ENCODE peak calls at places on chromosomes 13 and 19, in four cellular contexts. One of them, this sample, is unnamed.

GRCh38 chr13:113769881-113770280 is 10.9 kb downstream of the TMEM255B start:
- DNase-seq in H1: no peak
- DNase-seq in mesenchymal stem cell: no peak
- DNase-seq in IMR-90: no peak
- DNase-seq in this sample: no peak

GRCh38 chr19:45071969-45072790 is 4.1 kb downstream of the ZNF296 start:
- DNase-seq in H1: peak; percentile 60
- DNase-seq in mesenchymal stem cell: no peak
- DNase-seq in IMR-90: no peak
- DNase-seq in this sample: peak; percentile 69

GRCh38 chr19:7927605-7928333 is 1.8 kb upstream of the CTXN1 start:
- DNase-seq in IMR-90: no peak
- DNase-seq in H1: no peak
- DNase-seq in mesenchymal stem cell: no peak
- DNase-seq in this sample: no peak

GRCh38 chr19:18763674-18764590 is 27.2 kb downstream of the COMP start:
- DNase-seq in mesenchymal stem cell: no peak
- DNase-seq in H1: no peak
- DNase-seq in IMR-90: peak; percentile 27
- DNase-seq in this sample: no peak

GRCh38 chr13:94254737-94255136 is 224.7 kb downstream of the DCT start:
- DNase-seq in IMR-90: peak; percentile 48
- DNase-seq in H1: no peak
- DNase-seq in mesenchymal stem cell: no peak
- DNase-seq in this sample: no peak

GRCh38 chr13:94217370-94217769 is 262.1 kb downstream of the DCT start:
- DNase-seq in mesenchymal stem cell: peak; percentile 57
- DNase-seq in H1: no peak
- DNase-seq in IMR-90: peak; percentile 52
- DNase-seq in this sample: no peak

GRCh38 chr19:13056052-13056660 is 46.5 kb downstream of the LYL1 start:
- DNase-seq in H1: peak; percentile 70
- DNase-seq in mesenchymal stem cell: peak; percentile 29
- DNase-seq in IMR-90: peak; percentile 71
- DNase-seq in this sample: peak; percentile 73

GRCh38 chr13:82772802-82773201 is 1109.5 kb downstream of the SLITRK1 start:
- DNase-seq in mesenchymal stem cell: no peak
- DNase-seq in H1: no peak
- DNase-seq in IMR-90: peak; percentile 47
- DNase-seq in this sample: no peak

GRCh38 chr13:50979187-50979586 is 69.6 kb downstream of the RNASEH2B start:
- DNase-seq in H1: no peak
- DNase-seq in mesenchymal stem cell: no peak
- DNase-seq in IMR-90: no peak
- DNase-seq in this sample: no peak

DNA sequence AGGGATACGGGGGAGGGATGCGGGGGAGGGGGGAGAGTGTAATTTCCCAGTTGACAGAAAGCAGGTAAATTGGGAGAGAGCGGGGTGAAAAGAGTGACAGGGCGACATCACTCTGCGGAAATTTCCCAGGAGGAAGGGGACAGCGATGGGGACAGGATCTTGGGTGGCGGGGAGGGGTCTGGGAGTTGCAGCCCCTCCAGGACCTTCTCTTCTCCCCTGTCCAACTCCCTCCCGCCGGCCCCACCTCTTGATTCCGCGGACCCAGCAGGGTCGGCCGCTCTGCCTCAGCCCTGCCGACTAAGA is 107.9 kb upstream of the DOCK9 start:
- DNase-seq in mesenchymal stem cell: no peak
- DNase-seq in IMR-90: no peak
- DNase-seq in H1: peak; percentile 66
- DNase-seq in this sample: no peak
- H3K27ac ChIP-seq in mesenchymal stem cell: no peak overlapping the region
- H3K27ac ChIP-seq in IMR-90: no peak overlapping the region
- H3K27ac ChIP-seq in H1: no peak overlapping the region
- H3K27ac ChIP-seq in this sample: no peak overlapping the region

GRCh38 chr19:23033721-23034120 is 30.7 kb upstream of the ZNF728 start:
- DNase-seq in H1: peak; percentile 37
- DNase-seq in IMR-90: no peak
- DNase-seq in mesenchymal stem cell: no peak
- DNase-seq in this sample: no peak
- H3K9me3 ChIP-seq in H1: peaks cover 21% of the 10 kb centered on the region
- H3K9me3 ChIP-seq in IMR-90: peaks cover 13% of the 10 kb centered on the region
- H3K9me3 ChIP-seq in mesenchymal stem cell: peaks cover 44% of the 10 kb centered on the region
- H3K9me3 ChIP-seq in this sample: peaks cover 24% of the 10 kb centered on the region

DNA sequence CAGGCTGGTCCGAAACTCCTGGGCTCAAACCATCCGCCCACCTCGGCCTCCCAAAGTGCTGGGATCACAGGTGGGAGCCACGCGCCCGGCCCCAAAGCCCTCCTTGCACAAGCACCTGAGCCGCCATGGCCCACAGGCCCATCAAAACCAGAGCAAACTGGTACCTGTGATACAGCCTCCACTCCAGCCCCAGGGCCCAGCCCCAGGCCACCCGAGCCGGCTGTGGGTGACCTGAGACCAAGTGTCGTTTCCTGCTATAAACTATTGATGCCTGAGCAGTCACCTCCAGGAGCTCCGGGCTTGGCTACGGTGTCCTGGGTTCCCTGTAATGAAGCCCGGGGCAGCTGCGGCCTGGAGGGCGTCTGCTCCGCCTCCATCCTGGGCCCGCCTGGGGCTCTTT is 9.7 kb upstream of the PTBP1 start:
- DNase-seq in mesenchymal stem cell: no peak
- DNase-seq in H1: no peak
- DNase-seq in IMR-90: no peak
- DNase-seq in this sample: no peak
- H2BK15ac ChIP-seq in mesenchymal stem cell: no peak overlapping the region
- H2BK15ac ChIP-seq in H1: no peak overlapping the region
- H2BK15ac ChIP-seq in IMR-90: no peak overlapping the region
- H2BK15ac ChIP-seq in this sample: no peak overlapping the region

GRCh38 chr19:10643968-10644290 is 10.2 kb upstream of the ILF3 start:
- DNase-seq in IMR-90: no peak
- DNase-seq in mesenchymal stem cell: no peak
- DNase-seq in H1: no peak
- DNase-seq in this sample: no peak

GRCh38 chr19:10646781-10647180 is 7.4 kb upstream of the ILF3 start:
- DNase-seq in H1: no peak
- DNase-seq in mesenchymal stem cell: no peak
- DNase-seq in IMR-90: no peak
- DNase-seq in this sample: no peak

GRCh38 chr19:10642473-10642872 is 11.7 kb upstream of the ILF3 start:
- DNase-seq in IMR-90: no peak
- DNase-seq in mesenchymal stem cell: no peak
- DNase-seq in H1: no peak
- DNase-seq in this sample: no peak

GRCh38 chr19:10643166-10643967 is 10.8 kb upstream of the ILF3 start:
- DNase-seq in IMR-90: no peak
- DNase-seq in H1: no peak
- DNase-seq in mesenchymal stem cell: no peak
- DNase-seq in this sample: peak; percentile 34

GRCh38 chr19:10644351-10645007 is 9.7 kb upstream of the ILF3 start:
- DNase-seq in H1: peak; percentile 95
- DNase-seq in IMR-90: peak; percentile 69
- DNase-seq in mesenchymal stem cell: peak; percentile 79
- DNase-seq in this sample: peak; percentile 91
- H3K27ac ChIP-seq in H1: peak overlapping the region; percentile 26
- H3K27ac ChIP-seq in IMR-90: no peak overlapping the region
- H3K27ac ChIP-seq in mesenchymal stem cell: no peak overlapping the region
- H3K27ac ChIP-seq in this sample: no peak overlapping the region

DNA sequence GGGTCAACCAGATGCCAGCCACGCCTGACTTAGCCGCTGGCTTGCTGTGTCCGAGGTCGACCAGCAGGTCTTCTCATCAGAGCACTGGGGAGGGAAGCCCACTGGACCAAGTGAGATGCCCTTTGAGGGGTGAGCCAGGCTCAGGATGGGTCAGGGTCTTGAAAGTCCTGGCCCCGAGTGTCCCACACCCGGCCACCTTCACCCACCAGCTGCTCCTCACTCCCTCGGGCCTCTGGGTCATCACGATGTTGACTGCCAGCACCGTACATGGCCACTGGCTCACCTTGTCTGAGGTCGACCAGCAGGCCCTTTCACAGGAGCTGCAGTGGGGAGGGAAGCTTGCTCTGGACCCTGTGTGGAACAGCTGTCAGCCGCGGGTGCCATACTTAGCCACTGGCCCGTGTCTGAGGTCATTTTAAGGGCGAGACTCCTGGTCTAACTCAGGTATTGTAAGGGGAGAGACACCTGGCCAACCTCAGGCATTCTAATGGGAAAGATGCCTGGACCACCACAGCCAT is 1361.3 kb downstream of the UQCRFS1 start:
- DNase-seq in IMR-90: no peak
- DNase-seq in H1: no peak
- DNase-seq in mesenchymal stem cell: no peak
- DNase-seq in this sample: no peak
- H3K9me3 ChIP-seq in IMR-90: peaks cover 22% of the 10 kb centered on the region
- H3K9me3 ChIP-seq in H1: peaks cover 74% of the 10 kb centered on the region
- H3K9me3 ChIP-seq in mesenchymal stem cell: peaks cover 23% of the 10 kb centered on the region
- H3K9me3 ChIP-seq in this sample: peaks cover 70% of the 10 kb centered on the region

DNA sequence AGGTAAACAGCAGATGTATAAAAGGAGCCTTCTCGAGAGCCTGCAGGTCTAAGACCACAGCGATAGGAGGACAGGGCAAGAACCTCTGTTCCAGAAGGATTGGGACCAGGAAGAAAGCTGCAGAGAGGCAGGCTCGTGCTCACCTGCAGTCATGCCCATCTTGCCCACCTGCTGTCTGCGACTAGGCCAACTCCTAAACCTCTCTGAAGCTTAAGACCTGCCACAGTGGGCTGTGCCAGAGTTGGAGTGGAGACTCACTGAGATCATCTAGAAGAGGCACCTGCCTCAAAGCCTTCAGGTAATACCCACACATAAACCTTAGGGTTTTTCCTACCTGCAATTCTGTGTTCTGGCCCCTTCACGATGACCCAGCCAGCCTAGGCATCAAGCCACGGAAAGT is 68.7 kb downstream of the IRS2 start:
- DNase-seq in mesenchymal stem cell: no peak
- DNase-seq in IMR-90: no peak
- DNase-seq in H1: no peak
- DNase-seq in this sample: no peak
- H2BK15ac ChIP-seq in mesenchymal stem cell: no peak overlapping the region
- H2BK15ac ChIP-seq in IMR-90: no peak overlapping the region
- H2BK15ac ChIP-seq in H1: no peak overlapping the region
- H2BK15ac ChIP-seq in this sample: no peak overlapping the region

GRCh38 chr19:56142087-56142787 is 1.1 kb downstream of the ZNF444 start:
- DNase-seq in H1: no peak
- DNase-seq in IMR-90: no peak
- DNase-seq in mesenchymal stem cell: no peak
- DNase-seq in this sample: no peak
- H3K27ac ChIP-seq in H1: peak overlapping the region; percentile 52
- H3K27ac ChIP-seq in IMR-90: no peak overlapping the region
- H3K27ac ChIP-seq in mesenchymal stem cell: no peak overlapping the region
- H3K27ac ChIP-seq in this sample: no peak overlapping the region

GRCh38 chr13:76043882-76044281 is 407.8 kb downstream of the LMO7 start:
- DNase-seq in mesenchymal stem cell: no peak
- DNase-seq in IMR-90: no peak
- DNase-seq in H1: no peak
- DNase-seq in this sample: no peak
- H3K9me3 ChIP-seq in mesenchymal stem cell: no peaks in the 10 kb centered on the region
- H3K9me3 ChIP-seq in IMR-90: no peaks in the 10 kb centered on the region
- H3K9me3 ChIP-seq in H1: no peaks in the 10 kb centered on the region
- H3K9me3 ChIP-seq in this sample: no peaks in the 10 kb centered on the region

This sample was measured in H9.